ENCODE peak calls at places on chromosomes 16 and 17, in six cellular contexts. L is stomach, O is endothelial cell of umbilical vein, D is transverse colon, X is prostate gland, T is breast epithelium. W is an unnamed sample.

GRCh38 chr17:56393156-56393555 is 200.3 kb upstream of the NOG start:
- DNase-seq in X (no peak), D (no peak), T (no peak), L (no peak), O (no peak), W (no peak)

GRCh38 chr17:76529643-76530488 is 7.6 kb downstream of the CYGB start:
- DNase-seq in D (peak; percentile 72), X (no peak), L (peak; percentile 66), O (peak; percentile 30), T (peak; percentile 55), W (peak; percentile 11)

GRCh38 chr16:80299416-80299815 is 241.4 kb upstream of the DYNLRB2 start:
- DNase-seq in D (no peak), L (peak; percentile 64), X (peak; percentile 5), T (no peak), O (no peak), W (no peak)

GRCh38 chr17:66531826-66532439 is 229.5 kb downstream of the PRKCA start:
- DNase-seq in D (no peak), L (no peak), T (no peak), O (no peak), X (no peak), W (no peak)

GRCh38 chr17:65035704-65036103 is 20.8 kb downstream of the GNA13 start:
- DNase-seq in O (no peak), X (no peak), T (no peak), L (no peak), D (no peak), W (no peak)

GRCh38 chr17:79410681-79411080 is 200.2 kb downstream of the RBFOX3 start:
- DNase-seq in L (no peak), X (no peak), T (no peak), D (no peak), O (no peak), W (no peak)

GRCh38 chr16:51877686-51878085 is 669.3 kb downstream of the TOX3 start:
- DNase-seq in X (no peak), O (no peak), L (no peak), D (no peak), T (no peak), W (no peak)

GRCh38 chr17:81934850-81935708 is 2.0 kb downstream of the PYCR1 start:
- DNase-seq in L (no peak), T (no peak), D (no peak), O (no peak), X (no peak), W (no peak)

GRCh38 chr16:59993101-59993500 is 1259.0 kb upstream of the GOT2 start:
- DNase-seq in T (no peak), O (no peak), X (no peak), D (no peak), L (peak; percentile 65), W (no peak)

GRCh38 chr17:62869885-62870580 is 61.9 kb upstream of the MARCHF10 start:
- DNase-seq in L (no peak), T (no peak), X (no peak), D (no peak), O (no peak), W (no peak)

GRCh38 chr16:87896924-87897562 is 27.7 kb upstream of the SLC7A5 start:
- DNase-seq in T (no peak), O (no peak), X (no peak), L (no peak), D (no peak), W (no peak)

GRCh38 chr16:89395150-89396142 is 94.9 kb downstream of the ANKRD11 start:
- DNase-seq in O (peak; percentile 62), T (peak; percentile 91), D (peak; percentile 87), X (peak; percentile 91), L (peak; percentile 92), W (no peak)

GRCh38 chr17:34364741-34365140 is 1.7 kb upstream of the CCL1 start:
- DNase-seq in O (no peak), T (no peak), D (no peak), X (no peak), L (no peak), W (no peak)

GRCh38 chr17:351875-352420 is 659 bp downstream of the RPH3AL start:
- DNase-seq in T (no peak), D (no peak), O (no peak), L (no peak), X (no peak), W (no peak)

GRCh38 chr17:59327891-59328290 is 3.6 kb upstream of the YPEL2 start:
- DNase-seq in D (no peak), O (no peak), X (no peak), L (no peak), T (no peak), W (no peak)

GRCh38 chr17:8918811-8919210 is 46.7 kb downstream of the PIK3R5 start:
- DNase-seq in T (no peak), X (no peak), L (no peak), O (no peak), D (no peak), W (no peak)

GRCh38 chr17:15091825-15092224 is 173.3 kb downstream of the PMP22 start:
- DNase-seq in O (no peak), T (no peak), X (no peak), L (no peak), D (no peak), W (no peak)

GRCh38 chr17:17507465-17508011 is 11.3 kb upstream of the RASD1 start:
- DNase-seq in T (no peak), L (no peak), O (no peak), D (no peak), X (no peak), W (no peak)

GRCh38 chr16:31528726-31529397 is 1.2 kb downstream of the AHSP start:
- DNase-seq in O (no peak), L (no peak), X (no peak), D (no peak), T (no peak), W (no peak)

DNA sequence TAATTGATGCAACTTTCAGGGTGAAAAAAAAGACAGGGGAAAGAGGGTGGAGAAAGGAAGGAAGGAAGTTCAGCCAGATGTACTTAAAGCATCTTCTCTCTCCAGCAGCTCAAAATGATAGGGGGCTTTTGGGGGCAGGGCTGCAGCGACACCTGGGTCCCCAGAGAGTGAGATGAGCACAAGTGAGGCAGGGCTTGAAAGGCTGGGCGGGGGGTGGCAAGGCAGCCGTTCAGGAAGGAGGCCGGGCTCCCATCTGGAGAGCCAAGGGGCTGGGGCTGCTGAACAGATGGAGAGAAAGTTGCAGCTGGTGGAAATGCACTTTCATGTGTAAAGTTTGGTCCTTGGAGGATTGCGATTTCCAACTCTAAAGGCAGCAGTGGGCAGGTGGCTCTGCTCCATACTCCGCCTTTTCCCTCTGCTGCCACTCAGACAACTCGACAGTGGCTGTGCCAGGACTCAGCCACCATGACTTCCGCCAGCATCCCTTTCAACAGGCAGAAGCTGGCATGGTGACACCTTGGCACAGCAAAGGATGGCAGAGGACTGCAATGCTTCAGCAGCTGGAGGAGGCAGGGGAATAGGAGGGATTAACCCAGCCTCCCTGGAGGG is 7.7 kb downstream of the SLC35B1 start:
- DNase-seq in D (no peak), L (no peak), O (no peak), X (no peak), T (no peak), W (no peak)
- TF ChIP-seq POLR2AphosphoS5 in D (no peak), L (no peak), O (no peak), X (no peak), T (no peak), W (no peak)

DNA sequence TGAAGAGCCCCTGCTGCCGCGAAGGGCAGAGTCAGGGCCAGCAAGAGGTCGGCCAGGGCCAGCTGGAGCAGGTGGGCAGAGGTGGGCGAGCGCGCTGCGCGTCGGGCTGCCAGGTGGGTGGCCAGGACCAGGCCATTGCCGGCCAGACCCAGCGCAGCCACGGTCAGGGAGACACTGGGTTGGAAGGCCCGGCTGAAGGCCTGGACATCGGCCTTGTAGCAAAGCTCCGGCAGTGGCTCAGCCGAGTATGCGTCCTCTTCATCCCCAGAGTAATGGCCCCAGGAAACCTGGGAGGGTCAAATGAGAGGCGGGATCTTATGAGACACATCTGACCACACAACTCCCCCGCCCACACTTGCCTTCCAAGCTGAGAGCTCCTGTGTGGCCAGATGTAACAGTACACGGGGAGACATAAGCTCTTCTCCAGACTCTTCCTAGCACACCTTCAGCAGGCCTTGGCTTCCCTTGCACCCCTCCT is 1.3 kb downstream of the CCR10 start:
- DNase-seq in T (no peak), X (no peak), O (no peak), D (peak; percentile 34), L (no peak), W (no peak)
- TF ChIP-seq POLR2A in T (no peak), X (no peak), O (no peak), D (no peak), L (no peak), W (no peak)

DNA sequence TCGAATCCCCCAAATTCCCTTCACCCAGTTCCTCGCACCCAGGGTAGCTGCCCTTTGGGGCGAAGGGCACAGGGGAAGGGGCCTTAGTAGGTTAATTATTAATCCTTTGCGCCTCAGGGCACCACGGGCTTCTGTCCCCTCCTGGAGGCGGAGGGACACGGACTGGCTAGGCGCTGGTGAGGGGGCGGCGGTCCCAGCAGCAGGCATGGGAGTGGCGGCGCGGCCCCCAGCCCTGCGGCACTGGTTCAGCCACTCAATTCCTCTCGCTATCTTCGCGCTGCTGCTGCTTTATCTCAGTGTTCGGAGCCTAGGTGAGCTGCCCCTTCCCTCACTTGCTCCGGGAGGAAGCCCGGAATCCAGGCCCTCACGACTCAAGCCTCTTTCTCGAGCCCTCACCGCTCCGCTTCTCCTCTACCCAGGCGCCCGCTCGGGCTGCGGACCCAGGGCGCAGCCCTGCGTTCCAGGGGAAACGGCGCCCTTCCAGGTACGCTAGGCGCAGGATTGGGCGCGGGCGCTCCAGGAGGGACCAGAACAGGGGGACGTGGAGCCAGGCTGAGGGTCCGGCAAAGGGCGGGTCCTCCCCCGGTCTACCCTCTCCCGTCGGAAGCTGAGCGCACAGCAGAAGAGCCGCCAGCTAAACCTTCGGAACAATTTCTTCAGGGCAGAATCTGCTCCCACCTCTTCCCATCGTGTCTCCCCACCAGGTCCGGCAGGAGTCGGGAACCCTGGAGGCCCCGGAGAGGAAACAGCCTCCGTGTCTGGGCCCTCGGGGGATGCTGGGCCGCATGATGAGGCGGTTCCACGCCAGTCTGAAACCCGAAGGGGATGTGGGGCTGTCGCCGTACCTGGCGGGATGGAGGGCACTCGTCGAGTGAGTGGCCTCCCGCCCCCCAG is at the start of gene GLTPD2:
- DNase-seq in D (peak; percentile 19), O (no peak), T (no peak), X (no peak), L (no peak), W (no peak)
- TF ChIP-seq POLR2AphosphoS5 in D (no peak), O (no peak), T (no peak), X (no peak), L (no peak), W (no peak)

GRCh38 chr16:2450535-2450934 is 9.4 kb upstream of the TEDC2 start:
- DNase-seq in D (no peak), L (no peak), X (no peak), O (no peak), T (no peak), W (no peak)

GRCh38 chr16:2447920-2448583 is 11.9 kb upstream of the TEDC2 start:
- DNase-seq in L (no peak), T (no peak), O (no peak), X (no peak), D (no peak), W (no peak)

GRCh38 chr16:2450975-2451381 is 8.9 kb upstream of the TEDC2 start:
- DNase-seq in T (no peak), O (no peak), X (no peak), L (no peak), D (no peak), W (no peak)

GRCh38 chr16:2451851-2452320 is 8.0 kb upstream of the TEDC2 start:
- DNase-seq in X (no peak), O (no peak), L (no peak), T (no peak), D (no peak), W (no peak)

DNA sequence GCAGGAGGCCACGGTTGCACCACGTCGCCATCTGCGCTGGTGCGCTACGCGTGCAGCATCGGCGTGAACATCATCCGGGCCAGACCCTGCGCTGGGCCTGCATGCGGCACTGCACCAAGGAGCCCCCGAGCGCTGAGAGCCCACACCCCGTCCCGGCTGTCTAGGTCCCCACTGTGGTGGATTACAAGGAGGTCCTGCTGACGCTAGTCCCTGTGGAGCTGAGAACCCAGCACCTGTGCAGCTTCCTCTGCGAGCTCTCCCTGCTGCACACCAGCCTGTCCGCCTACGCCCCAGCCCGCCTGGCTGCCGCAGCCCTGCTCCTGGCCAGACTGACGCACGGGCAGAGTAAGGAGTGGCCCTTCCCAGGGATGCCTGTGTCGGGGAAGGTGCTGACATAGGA is 10.8 kb upstream of the TEDC2 start:
- DNase-seq in X (no peak), D (no peak), T (no peak), L (no peak), O (no peak), W (no peak)
- TF ChIP-seq POLR2A in X (no peak), D (no peak), T (no peak), L (no peak), O (no peak), W (no peak)

W was measured in GM12892.